ENCODE peak calls at places on chromosomes 2 and 18, in eight cellular contexts. L is lower lobe of right lung; F is fibroblast of lung; X is CD8-positive, alpha-beta T cell; J is coronary artery; U is psoas muscle; T is HepG2; H is endodermal cell. N is an unnamed sample.

GRCh38 chr2:65228249-65228750 is 669 bp downstream of the ACTR2 start:
- DNase-seq in L (no peak), F (peak), X (peak), J (no peak), U (no peak), T (peak), H (no peak), N (peak)

GRCh38 chr2:100124746-100125145 is 17.6 kb downstream of the AFF3 start:
- DNase-seq in L (no peak), F (peak), X (no peak), J (no peak), U (no peak), T (no peak), H (no peak), N (no peak)

GRCh38 chr2:154692927-154693326 is 5.6 kb upstream of the KCNJ3 start:
- DNase-seq in L (no peak), F (peak), X (no peak), J (no peak), U (no peak), T (no peak), H (no peak), N (no peak)

GRCh38 chr2:78839259-78839658 is 186.2 kb upstream of the REG3G start:
- DNase-seq in L (no peak), F (no peak), X (no peak), J (no peak), U (no peak), T (no peak), H (peak), N (no peak)

GRCh38 chr2:125745514-125745913 is 910.4 kb upstream of the GYPC start:
- DNase-seq in L (no peak), F (peak), X (no peak), J (no peak), U (no peak), T (peak), H (peak), N (no peak)

GRCh38 chr2:88603146-88603545 is 24.1 kb downstream of the EIF2AK3 start:
- DNase-seq in L (no peak), F (no peak), X (no peak), J (no peak), U (no peak), T (no peak), H (no peak), N (peak)

GRCh38 chr2:43210467-43211303 is 15.7 kb downstream of the ZFP36L2 start:
- DNase-seq in L (peak), F (peak), X (no peak), J (no peak), U (peak), T (peak), H (peak), N (peak)

GRCh38 chr18:24878289-24878688 is 417.9 kb downstream of the HRH4 start:
- DNase-seq in L (no peak), F (peak), X (no peak), J (no peak), U (no peak), T (peak), H (no peak), N (peak)

GRCh38 chr18:5627756-5628511 is 84.1 kb upstream of the EPB41L3 start:
- DNase-seq in L (no peak), F (peak), X (no peak), J (no peak), U (no peak), T (no peak), H (peak), N (no peak)

GRCh38 chr2:212147921-212148513 is 390.6 kb downstream of the ERBB4 start:
- DNase-seq in L (no peak), F (peak), X (no peak), J (no peak), U (no peak), T (peak), H (no peak), N (peak)

GRCh38 chr18:70288851-70289328 is at the start of gene SOCS6:
- DNase-seq in L (peak), F (peak), X (no peak), J (peak), U (peak), T (no peak), H (peak), N (peak)

GRCh38 chr2:219057709-219058540 is 2.8 kb downstream of the IHH start:
- DNase-seq in L (peak), F (peak), X (peak), J (peak), U (peak), T (peak), H (peak), N (peak)

GRCh38 chr18:9403795-9404564 is 69.4 kb downstream of the TWSG1 start:
- DNase-seq in L (no peak), F (no peak), X (no peak), J (no peak), U (peak), T (peak), H (peak), N (no peak)

GRCh38 chr2:3343012-3343411 is 34.6 kb downstream of the EIPR1 start:
- DNase-seq in L (no peak), F (no peak), X (no peak), J (no peak), U (no peak), T (no peak), H (no peak), N (no peak)

GRCh38 chr2:177540293-177540692 is 147.7 kb downstream of the AGPS start:
- DNase-seq in L (no peak), F (no peak), X (no peak), J (no peak), U (no peak), T (no peak), H (no peak), N (no peak)

GRCh38 chr2:150609831-150610582 is 122.5 kb upstream of the RND3 start:
- DNase-seq in L (no peak), F (peak), X (no peak), J (no peak), U (no peak), T (no peak), H (no peak), N (peak)

GRCh38 chr18:22172594-22173049 is 3.2 kb downstream of the GATA6 start:
- DNase-seq in L (peak), F (peak), X (no peak), J (no peak), U (no peak), T (no peak), H (peak), N (no peak)

GRCh38 chr2:23482607-23483006 is 97.6 kb downstream of the KLHL29 start:
- DNase-seq in L (no peak), F (no peak), X (no peak), J (no peak), U (no peak), T (no peak), H (no peak), N (no peak)

GRCh38 chr2:16654775-16655456 is 10.7 kb downstream of the CYRIA start:
- DNase-seq in L (no peak), F (no peak), X (no peak), J (peak), U (no peak), T (no peak), H (peak), N (no peak)

GRCh38 chr2:159211447-159212396 is 74.8 kb downstream of the WDSUB1 start:
- DNase-seq in L (no peak), F (no peak), X (no peak), J (peak), U (no peak), T (peak), H (peak), N (peak)
- TF ChIP-seq CTCF in L (no peak), F (no peak), X (no peak), J (no peak), U (no peak), T (peak), H (peak), N (peak)

DNA sequence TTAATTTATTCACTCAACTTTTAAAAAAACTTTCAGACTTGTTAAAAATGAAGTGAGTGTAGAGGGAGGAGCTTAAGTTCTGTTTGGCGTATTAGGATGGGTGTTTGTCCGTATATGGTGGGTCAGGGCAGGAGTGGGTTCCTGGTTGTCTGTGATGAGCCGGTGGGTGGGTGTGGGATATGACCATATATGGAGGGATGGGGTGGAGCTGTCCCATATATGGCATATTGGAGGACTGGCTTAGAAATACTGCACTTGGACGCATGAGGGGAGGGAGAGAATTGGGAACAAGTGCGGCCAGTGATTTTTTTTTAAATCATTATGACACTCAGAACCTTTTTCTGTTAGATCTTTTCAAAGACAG is 1.5 kb downstream of the KDM3A start:
- DNase-seq in L (peak), F (peak), X (peak), J (peak), U (peak), T (peak), H (peak), N (peak)
- H3K4me3 ChIP-seq in L (peak), F (peak), X (peak), J (peak), U (peak), T (peak), H (peak), N (peak)

GRCh38 chr2:72103161-72103560 is 44.5 kb downstream of the CYP26B1 start:
- DNase-seq in L (no peak), F (no peak), X (no peak), J (no peak), U (no peak), T (no peak), H (peak), N (no peak)

GRCh38 chr2:72106978-72107377 is 40.7 kb downstream of the CYP26B1 start:
- DNase-seq in L (no peak), F (no peak), X (no peak), J (peak), U (no peak), T (no peak), H (peak), N (no peak)

GRCh38 chr2:72103690-72104089 is 44.0 kb downstream of the CYP26B1 start:
- DNase-seq in L (no peak), F (no peak), X (no peak), J (peak), U (no peak), T (no peak), H (no peak), N (no peak)

GRCh38 chr2:72108121-72108520 is 39.5 kb downstream of the CYP26B1 start:
- DNase-seq in L (no peak), F (no peak), X (no peak), J (no peak), U (no peak), T (no peak), H (no peak), N (peak)

GRCh38 chr2:72104821-72105588 is 42.7 kb downstream of the CYP26B1 start:
- DNase-seq in L (no peak), F (no peak), X (no peak), J (peak), U (no peak), T (peak), H (peak), N (no peak)
- TF ChIP-seq CTCF in L (no peak), F (no peak), X (no peak), J (no peak), U (no peak), T (peak), H (peak), N (no peak)

DNA sequence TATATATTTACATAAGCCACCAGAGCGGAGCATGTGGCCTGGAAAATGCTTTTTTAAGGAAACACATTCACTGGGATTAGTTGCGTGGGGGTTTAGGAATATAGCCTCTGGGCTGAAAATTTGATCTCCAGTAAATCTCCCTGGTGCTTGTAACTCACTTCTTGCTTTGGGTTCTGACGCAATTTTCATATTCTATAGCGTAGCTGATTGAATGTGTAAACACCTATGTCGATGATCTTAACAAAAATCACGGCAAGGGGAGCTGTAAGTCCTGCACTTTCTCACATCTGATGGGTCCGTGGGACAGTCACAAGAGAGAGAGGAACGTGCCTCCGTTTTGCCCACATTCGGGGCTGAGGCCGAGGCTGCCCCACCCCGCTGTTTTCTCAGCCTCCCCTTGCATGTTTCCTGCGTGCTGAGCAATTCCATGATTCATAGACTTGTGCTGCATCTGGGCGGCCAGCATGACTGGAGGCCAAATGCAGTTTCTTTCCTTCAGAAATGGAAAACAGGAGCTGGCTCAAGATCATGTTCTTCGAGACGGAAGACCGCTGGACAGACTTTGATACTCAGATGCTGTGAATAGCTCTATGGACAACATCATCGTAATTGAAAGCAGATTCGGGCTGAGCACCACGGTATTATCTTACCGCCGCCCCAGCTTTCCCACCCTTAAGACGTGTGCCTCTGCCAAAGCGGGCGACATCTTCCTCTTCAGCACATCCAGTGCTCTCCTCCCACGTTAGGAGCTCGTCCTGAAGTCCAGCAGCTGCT is 109.2 kb downstream of the TMEM18 start:
- DNase-seq in L (no peak), F (peak), X (no peak), J (no peak), U (peak), T (no peak), H (no peak), N (peak)
- H3K4me3 ChIP-seq in L (no peak), F (no peak), X (no peak), J (peak), U (no peak), T (no peak), H (no peak), N (no peak)